ENCODE peak calls at places on chromosomes 7 and 10, in four cellular contexts. F, X, U and I are unnamed samples.

GRCh38 chr10:52542891-52543290 is 228.8 kb downstream of the DKK1 start:
- DNase-seq in F (no peak), X (no peak), U (no peak), I (no peak)

GRCh38 chr7:30927559-30927958 is 15.9 kb downstream of the AQP1 start:
- DNase-seq in F (no peak), X (peak), U (no peak), I (no peak)

GRCh38 chr10:103693070-103693811 is 162.1 kb downstream of the SH3PXD2A start:
- DNase-seq in F (peak), X (peak), U (no peak), I (no peak)

GRCh38 chr10:11687357-11687771 is 54.8 kb upstream of the ECHDC3 start:
- DNase-seq in F (no peak), X (no peak), U (peak), I (no peak)

GRCh38 chr7:69837387-69838068 is 239.3 kb downstream of the AUTS2 start:
- DNase-seq in F (no peak), X (peak), U (no peak), I (no peak)

GRCh38 chr10:110411047-110411410 is 86.7 kb upstream of the DUSP5 start:
- DNase-seq in F (no peak), X (no peak), U (no peak), I (no peak)

GRCh38 chr10:478471-479245 is 210.8 kb downstream of the DIP2C start:
- DNase-seq in F (no peak), X (peak), U (peak), I (no peak)

GRCh38 chr10:16832351-16833080 is 15.3 kb upstream of the RSU1 start:
- DNase-seq in F (peak), X (no peak), U (peak), I (no peak)

GRCh38 chr7:34991938-34992840 is 45.1 kb downstream of the DPY19L1 start:
- DNase-seq in F (no peak), X (no peak), U (no peak), I (no peak)

GRCh38 chr10:124696446-124697392 is 47.5 kb downstream of the FAM53B start:
- DNase-seq in F (no peak), X (no peak), U (no peak), I (no peak)

GRCh38 chr7:159191236-159191635 is 46.6 kb upstream of the VIPR2 start:
- DNase-seq in F (no peak), X (no peak), U (no peak), I (no peak)

GRCh38 chr7:55020481-55020871 is 1.7 kb downstream of the EGFR start:
- DNase-seq in F (peak), X (no peak), U (peak), I (no peak)

DNA sequence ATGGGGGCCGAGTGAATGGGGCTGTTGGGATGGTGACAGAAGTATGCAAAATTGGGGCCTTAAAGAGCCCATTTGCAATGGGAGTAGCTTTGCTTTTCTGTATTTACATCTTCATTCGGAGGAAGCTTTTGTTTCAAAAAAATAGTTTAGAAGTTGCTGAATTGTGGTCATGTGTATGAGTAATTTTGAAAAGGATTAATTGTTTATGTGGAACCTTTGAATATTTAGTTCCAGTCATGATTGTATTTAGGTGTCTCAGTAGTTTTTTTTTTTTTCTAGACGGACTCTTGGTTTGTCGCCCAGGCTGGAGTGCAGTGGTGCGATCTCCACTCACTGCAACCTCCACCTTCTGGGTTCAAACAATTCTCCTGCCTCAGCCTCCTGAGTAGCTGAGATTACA is 37.2 kb downstream of the RBM33 start:
- DNase-seq in F (no peak), X (no peak), U (no peak), I (no peak)
- H3K27ac ChIP-seq in F (no peak), X (no peak), U (no peak), I (no peak)

GRCh38 chr10:14405076-14406065 is 74.6 kb upstream of the FRMD4A start:
- DNase-seq in F (no peak), X (no peak), U (no peak), I (no peak)
- H3K27ac ChIP-seq in F (no peak), X (no peak), U (peak), I (no peak)

DNA sequence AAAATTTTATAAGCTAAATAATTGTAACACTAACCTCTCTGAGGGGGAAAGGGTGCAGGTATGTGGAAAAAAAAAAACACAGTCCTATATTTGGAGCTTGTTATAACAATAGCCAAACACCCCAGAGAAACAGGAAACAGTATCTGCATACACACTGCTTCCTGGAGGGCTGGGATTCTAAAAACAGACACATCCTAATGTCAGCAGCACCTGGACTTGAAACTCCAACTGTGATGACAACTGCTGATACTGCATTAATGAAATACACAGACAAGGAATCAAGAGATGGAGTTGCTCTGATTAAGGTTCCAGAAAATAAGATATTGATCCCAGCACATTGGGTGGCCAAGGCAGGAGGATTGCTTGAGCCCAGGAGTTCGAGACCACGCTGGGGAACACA is 9.3 kb downstream of the DAGLB start:
- DNase-seq in F (no peak), X (no peak), U (no peak), I (no peak)
- H3K27ac ChIP-seq in F (no peak), X (no peak), U (no peak), I (no peak)

GRCh38 chr7:50315193-50315592 is 10.7 kb downstream of the IKZF1 start:
- DNase-seq in F (no peak), X (no peak), U (no peak), I (no peak)

GRCh38 chr7:50315739-50316671 is 11.5 kb downstream of the IKZF1 start:
- DNase-seq in F (no peak), X (peak), U (no peak), I (no peak)

GRCh38 chr7:50314778-50315177 is 10.3 kb downstream of the IKZF1 start:
- DNase-seq in F (no peak), X (peak), U (no peak), I (no peak)

GRCh38 chr7:50317221-50317678 is 12.7 kb downstream of the IKZF1 start:
- DNase-seq in F (no peak), X (no peak), U (no peak), I (no peak)

DNA sequence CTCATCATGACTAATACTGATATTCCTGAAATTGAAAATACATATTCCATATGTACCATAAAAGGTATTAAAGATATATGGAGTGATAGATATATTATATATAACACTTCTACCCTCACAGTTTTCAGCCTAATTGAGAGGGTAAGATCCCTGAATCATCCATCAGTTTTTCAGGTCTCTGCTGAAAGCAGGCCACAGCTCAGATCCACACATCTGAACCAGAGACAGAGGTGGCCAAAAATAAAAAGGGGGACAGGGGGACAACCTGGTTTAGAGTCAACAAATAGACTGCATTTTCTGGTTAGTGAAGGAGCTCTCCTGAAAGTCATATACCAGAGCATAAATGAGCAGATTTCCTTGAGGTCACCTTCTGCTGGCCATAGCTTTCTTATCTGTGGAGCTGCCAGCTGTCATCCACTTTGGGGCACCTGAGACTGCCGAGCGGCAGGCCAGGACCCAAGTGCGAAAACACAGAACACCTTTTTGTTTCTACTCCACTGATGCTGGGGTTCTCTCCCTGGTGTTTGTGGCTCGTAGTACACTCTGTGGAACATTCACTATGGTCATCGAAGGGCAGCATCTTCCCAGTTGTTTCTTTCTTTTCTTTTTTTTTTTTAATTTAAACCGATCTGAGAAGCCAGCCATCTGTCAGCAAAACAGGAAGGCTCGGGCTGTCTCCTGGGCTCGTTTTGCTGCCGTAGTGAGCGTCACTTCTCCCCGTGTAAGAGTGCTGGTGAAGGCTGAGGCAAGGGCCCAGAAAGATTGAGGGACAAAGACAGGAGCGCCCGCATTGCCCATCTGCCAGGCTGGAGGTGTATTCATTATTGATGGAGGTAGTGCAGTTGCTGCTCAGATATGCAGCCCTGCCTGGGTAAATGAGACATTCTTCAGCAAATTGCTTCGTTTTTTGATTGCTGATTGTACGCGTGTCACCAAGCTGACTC is 13.5 kb downstream of the IKZF1 start:
- DNase-seq in F (no peak), X (no peak), U (no peak), I (no peak)
- H3K27ac ChIP-seq in F (peak), X (no peak), U (no peak), I (no peak)

GRCh38 chr10:94314913-94315545 is 47.7 kb downstream of the NOC3L start:
- DNase-seq in F (no peak), X (peak), U (no peak), I (no peak)

GRCh38 chr10:94308866-94309265 is 53.9 kb downstream of the NOC3L start:
- DNase-seq in F (no peak), X (no peak), U (no peak), I (no peak)

GRCh38 chr10:94315975-94316464 is 46.7 kb downstream of the NOC3L start:
- DNase-seq in F (no peak), X (no peak), U (no peak), I (no peak)

GRCh38 chr10:94307046-94307615 is 55.6 kb downstream of the NOC3L start:
- DNase-seq in F (no peak), X (no peak), U (no peak), I (no peak)

GRCh38 chr10:94310369-94310768 is 52.4 kb downstream of the NOC3L start:
- DNase-seq in F (no peak), X (no peak), U (no peak), I (no peak)
- H3K27ac ChIP-seq in F (no peak), X (no peak), U (no peak), I (no peak)

GRCh38 chr7:21194936-21195335 is 232.9 kb upstream of the SP4 start:
- DNase-seq in F (no peak), X (no peak), U (no peak), I (no peak)

GRCh38 chr7:21191317-21192073 is 236.4 kb upstream of the SP4 start:
- DNase-seq in F (peak), X (no peak), U (peak), I (no peak)

GRCh38 chr7:21193895-21194294 is 234.0 kb upstream of the SP4 start:
- DNase-seq in F (no peak), X (peak), U (no peak), I (no peak)

GRCh38 chr7:21192662-21193061 is 235.2 kb upstream of the SP4 start:
- DNase-seq in F (no peak), X (no peak), U (no peak), I (no peak)
- H3K27ac ChIP-seq in F (no peak), X (no peak), U (no peak), I (no peak)

GRCh38 chr10:101613646-101614045 is 25.5 kb downstream of the DPCD start:
- DNase-seq in F (no peak), X (no peak), U (no peak), I (no peak)
- H3K27ac ChIP-seq in F (no peak), X (no peak), U (no peak), I (no peak)

GRCh38 chr7:117857718-117858117 is 15.5 kb downstream of the CTTNBP2 start:
- DNase-seq in F (no peak), X (no peak), U (no peak), I (no peak)

GRCh38 chr7:117859246-117859812 is 13.9 kb downstream of the CTTNBP2 start:
- DNase-seq in F (no peak), X (no peak), U (no peak), I (no peak)

GRCh38 chr7:117862378-117862777 is 10.9 kb downstream of the CTTNBP2 start:
- DNase-seq in F (no peak), X (no peak), U (no peak), I (no peak)

GRCh38 chr7:117854186-117854585 is 19.1 kb downstream of the CTTNBP2 start:
- DNase-seq in F (no peak), X (no peak), U (no peak), I (no peak)

DNA sequence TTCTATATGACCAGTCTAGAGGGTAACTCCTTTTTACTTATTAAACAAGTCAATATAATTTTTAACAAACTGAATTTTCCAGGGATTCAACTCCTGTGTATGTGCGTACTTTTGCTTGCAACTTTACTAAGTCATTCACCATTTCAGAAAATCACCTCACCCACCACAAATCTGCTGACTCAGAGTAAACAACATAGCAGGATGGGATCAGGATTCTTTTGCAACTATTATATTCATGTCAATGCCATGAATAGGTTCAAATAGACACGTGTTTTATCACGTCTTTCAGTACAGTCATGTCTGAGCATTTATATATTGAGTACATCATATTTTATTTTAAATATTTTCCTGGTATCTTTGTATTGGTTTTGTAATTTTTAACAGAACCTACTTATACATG is 14.5 kb downstream of the CTTNBP2 start:
- DNase-seq in F (no peak), X (no peak), U (peak), I (no peak)
- H3K27ac ChIP-seq in F (no peak), X (no peak), U (peak), I (no peak)

DNA sequence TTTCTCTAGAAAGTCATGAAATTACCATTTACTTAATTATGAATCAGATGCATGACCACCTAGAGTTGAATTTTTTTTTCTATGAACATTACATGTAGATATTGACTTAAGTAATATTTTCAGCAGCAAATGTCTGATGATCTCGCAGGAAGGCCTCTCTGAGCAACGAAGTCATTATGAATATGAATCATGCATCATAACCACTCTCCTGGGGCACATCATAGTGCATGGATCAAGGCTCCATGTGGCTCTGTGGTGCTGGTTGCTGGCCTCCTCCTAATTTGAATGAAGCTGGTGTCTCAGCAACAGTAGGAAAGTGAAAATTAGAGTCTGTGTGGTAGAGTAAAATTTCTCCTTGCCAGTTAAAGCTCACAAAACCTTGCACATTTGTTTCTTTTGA is 121.4 kb upstream of the INHBA start:
- DNase-seq in F (no peak), X (no peak), U (no peak), I (no peak)
- H3K27ac ChIP-seq in F (no peak), X (no peak), U (no peak), I (no peak)